ENCODE peak calls at places on chromosomes 13 and 19, in nine cellular contexts. B is pancreas; D is right lobe of liver; M is foreskin keratinocyte; Z is heart right ventricle; J is gastrocnemius medialis; A is CD8-positive, alpha-beta T cell; T is HepG2; F is right cardiac atrium. R is an unnamed sample. For H3K27me3, the result is how much of the 10 kb centered on the place peaks cover.

GRCh38 chr13:112733112-112733511 is 43.3 kb downstream of the ATP11A start:
- ATAC-seq in B (no peak), D (no peak), M (no peak), Z (no peak), J (no peak), A (no peak), T (no peak), F (no peak), R (no peak)

GRCh38 chr19:38727868-38728660 is 16.2 kb downstream of the CAPN12 start:
- ATAC-seq in B (no peak), D (peak), M (no peak), Z (peak), J (no peak), A (no peak), T (no peak), F (peak), R (no peak)

GRCh38 chr13:27954406-27954851 is 14.7 kb downstream of the CDX2 start:
- ATAC-seq in B (peak), D (peak), M (peak), Z (no peak), J (no peak), A (no peak), T (no peak), F (peak), R (peak)

GRCh38 chr19:13056052-13056660 is 46.5 kb downstream of the LYL1 start:
- ATAC-seq in B (no peak), D (no peak), M (peak), Z (peak), J (no peak), A (no peak), T (no peak), F (peak), R (no peak)

GRCh38 chr13:26942184-26942583 is 181.6 kb upstream of the GPR12 start:
- ATAC-seq in B (no peak), D (no peak), M (peak), Z (no peak), J (no peak), A (no peak), T (no peak), F (peak), R (no peak)

GRCh38 chr19:43532962-43533545 is at the start of gene ZNF575:
- ATAC-seq in B (peak), D (peak), M (peak), Z (peak), J (peak), A (peak), T (peak), F (peak), R (peak)

GRCh38 chr13:49791753-49792549 is 531 bp downstream of the KPNA3 start:
- ATAC-seq in B (peak), D (peak), M (peak), Z (peak), J (peak), A (peak), T (peak), F (peak), R (peak)

GRCh38 chr13:111866731-111867245 is 200.2 kb upstream of the SOX1 start:
- ATAC-seq in B (no peak), D (no peak), M (no peak), Z (no peak), J (no peak), A (no peak), T (no peak), F (no peak), R (no peak)

GRCh38 chr13:113905018-113905417 is 41.1 kb upstream of the GAS6 start:
- ATAC-seq in B (no peak), D (no peak), M (no peak), Z (no peak), J (no peak), A (no peak), T (no peak), F (no peak), R (no peak)

GRCh38 chr13:34035676-34036325 is 217.9 kb downstream of the RFC3 start:
- ATAC-seq in B (no peak), D (peak), M (peak), Z (no peak), J (no peak), A (no peak), T (peak), F (no peak), R (no peak)

GRCh38 chr13:29976535-29976934 is 126.1 kb upstream of the UBL3 start:
- ATAC-seq in B (no peak), D (no peak), M (no peak), Z (no peak), J (no peak), A (no peak), T (no peak), F (no peak), R (no peak)

GRCh38 chr13:89269737-89270136 is 1598.6 kb downstream of the SLITRK5 start:
- ATAC-seq in B (no peak), D (no peak), M (no peak), Z (no peak), J (no peak), A (no peak), T (no peak), F (no peak), R (no peak)

GRCh38 chr13:111175948-111176347 is 60.8 kb downstream of the ARHGEF7 start:
- ATAC-seq in B (no peak), D (no peak), M (no peak), Z (no peak), J (no peak), A (no peak), T (peak), F (no peak), R (no peak)

GRCh38 chr13:51007216-51007615 is 97.6 kb downstream of the RNASEH2B start:
- ATAC-seq in B (no peak), D (no peak), M (no peak), Z (no peak), J (no peak), A (no peak), T (no peak), F (no peak), R (no peak)

GRCh38 chr19:17216058-17216670 is 1.0 kb downstream of the USE1 start:
- ATAC-seq in B (no peak), D (no peak), M (no peak), Z (no peak), J (no peak), A (no peak), T (no peak), F (no peak), R (no peak)

GRCh38 chr13:106958690-106959089 is 390.8 kb upstream of the ARGLU1 start:
- ATAC-seq in B (peak), D (peak), M (no peak), Z (no peak), J (no peak), A (no peak), T (no peak), F (no peak), R (no peak)

GRCh38 chr13:66994498-66995365 is 235.4 kb downstream of the PCDH9 start:
- ATAC-seq in B (peak), D (peak), M (peak), Z (peak), J (no peak), A (no peak), T (peak), F (peak), R (peak)

GRCh38 chr13:21611385-21611784 is 7.4 kb upstream of the MICU2 start:
- ATAC-seq in B (no peak), D (no peak), M (no peak), Z (no peak), J (no peak), A (no peak), T (no peak), F (no peak), R (no peak)

GRCh38 chr13:65940720-65941119 is 1289.4 kb downstream of the PCDH9 start:
- ATAC-seq in B (no peak), D (no peak), M (no peak), Z (peak), J (no peak), A (no peak), T (no peak), F (peak), R (no peak)

GRCh38 chr13:19573072-19573716 is 11.9 kb upstream of the TPTE2 start:
- ATAC-seq in B (no peak), D (no peak), M (no peak), Z (no peak), J (no peak), A (no peak), T (no peak), F (no peak), R (no peak)

GRCh38 chr13:20492641-20493040 is 33.0 kb downstream of the CRYL1 start:
- ATAC-seq in B (peak), D (no peak), M (peak), Z (no peak), J (no peak), A (peak), T (peak), F (no peak), R (no peak)

GRCh38 chr19:55251296-55252081 is 7.3 kb downstream of the PPP6R1 start:
- ATAC-seq in B (no peak), D (no peak), M (peak), Z (no peak), J (no peak), A (peak), T (no peak), F (peak), R (no peak)

GRCh38 chr19:30742539-30742938 is 370.4 kb downstream of the ZNF536 start:
- ATAC-seq in B (no peak), D (no peak), M (no peak), Z (no peak), J (no peak), A (no peak), T (no peak), F (no peak), R (no peak)

GRCh38 chr13:26872444-26873173 is 112.0 kb upstream of the GPR12 start:
- ATAC-seq in B (no peak), D (peak), M (peak), Z (peak), J (no peak), A (no peak), T (peak), F (peak), R (no peak)

GRCh38 chr19:33345163-33345562 is 28.3 kb upstream of the CEBPG start:
- ATAC-seq in B (no peak), D (no peak), M (no peak), Z (no peak), J (no peak), A (no peak), T (no peak), F (no peak), R (no peak)

GRCh38 chr19:7579182-7579581 is 16.5 kb upstream of the CAMSAP3 start:
- ATAC-seq in B (no peak), D (no peak), M (no peak), Z (no peak), J (no peak), A (no peak), T (no peak), F (no peak), R (no peak)
- H3K27me3 ChIP-seq in B (under half), D (under half), M (under half), Z (under half), J (under half), A (under half), T (under half), F (under half), R (under half)

DNA sequence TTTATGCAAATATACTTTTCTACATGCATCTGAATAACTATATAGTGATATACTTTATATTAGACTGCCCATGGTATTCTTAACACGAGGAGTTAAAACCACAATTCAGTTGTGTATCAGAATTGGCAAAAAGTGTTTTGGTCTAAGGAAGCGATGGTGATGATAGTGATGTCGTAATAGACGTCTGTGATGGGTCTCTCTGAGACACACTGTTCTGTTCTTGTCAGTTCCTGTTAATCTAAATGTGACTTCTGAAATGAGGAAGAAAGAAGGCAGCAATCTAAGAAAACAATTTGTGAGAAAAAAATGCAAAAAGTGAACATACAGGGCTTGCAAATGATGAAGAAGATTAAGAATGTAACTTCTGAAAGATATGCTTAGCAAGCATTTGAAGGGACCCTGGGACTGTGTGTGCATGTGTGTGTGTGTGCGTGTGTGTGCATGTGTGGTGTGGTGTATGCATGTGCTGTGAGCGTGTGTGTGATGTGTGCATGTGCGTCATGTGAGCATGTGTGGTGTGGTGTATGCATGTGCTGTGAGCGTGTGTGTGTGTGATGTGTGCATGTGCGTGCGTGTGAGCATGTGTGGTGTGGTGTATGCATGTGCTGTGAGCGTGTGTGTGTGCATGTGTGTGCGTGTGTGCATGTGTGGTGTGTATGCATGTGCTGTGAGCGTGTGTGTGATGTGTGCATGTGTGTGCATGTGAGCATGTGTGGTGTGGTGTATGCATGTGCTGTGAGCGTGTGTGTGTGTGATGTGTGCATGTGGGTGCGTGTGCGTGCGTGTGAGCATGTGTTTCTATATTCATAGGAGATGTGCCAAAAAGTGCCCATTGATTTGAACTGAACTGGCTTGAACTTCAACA is 131.8 kb downstream of the IRS2 start:
- ATAC-seq in B (peak), D (peak), M (no peak), Z (peak), J (peak), A (no peak), T (no peak), F (peak), R (peak)
- H3K27ac ChIP-seq in B (no peak), D (no peak), M (no peak), Z (no peak), J (peak), A (no peak), T (no peak), F (no peak), R (peak)

DNA sequence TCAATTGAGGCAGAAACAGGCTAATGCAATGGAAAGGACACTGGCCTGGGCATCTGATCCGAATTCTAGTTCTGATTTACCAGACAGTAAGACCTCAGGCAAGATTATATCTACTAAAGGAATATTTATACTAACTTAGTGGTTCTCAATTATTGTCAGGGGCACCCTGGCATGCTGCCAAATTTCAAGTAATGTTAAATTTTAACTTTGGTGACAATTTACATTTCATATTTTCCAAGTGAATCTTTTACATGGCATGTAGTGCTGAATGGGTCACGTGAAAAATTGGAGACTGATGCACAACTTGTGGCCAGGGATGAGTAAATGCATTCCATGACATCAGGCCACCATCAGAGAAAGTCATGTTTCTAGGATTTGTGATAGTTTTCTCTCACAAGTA is 202.5 kb upstream of the SOX21 start:
- ATAC-seq in B (no peak), D (no peak), M (no peak), Z (no peak), J (no peak), A (no peak), T (no peak), F (no peak), R (no peak)
- H3K27me3 ChIP-seq in B (under half), D (under half), M (under half), Z (under half), J (under half), A (under half), T (under half), F (under half), R (under half)

DNA sequence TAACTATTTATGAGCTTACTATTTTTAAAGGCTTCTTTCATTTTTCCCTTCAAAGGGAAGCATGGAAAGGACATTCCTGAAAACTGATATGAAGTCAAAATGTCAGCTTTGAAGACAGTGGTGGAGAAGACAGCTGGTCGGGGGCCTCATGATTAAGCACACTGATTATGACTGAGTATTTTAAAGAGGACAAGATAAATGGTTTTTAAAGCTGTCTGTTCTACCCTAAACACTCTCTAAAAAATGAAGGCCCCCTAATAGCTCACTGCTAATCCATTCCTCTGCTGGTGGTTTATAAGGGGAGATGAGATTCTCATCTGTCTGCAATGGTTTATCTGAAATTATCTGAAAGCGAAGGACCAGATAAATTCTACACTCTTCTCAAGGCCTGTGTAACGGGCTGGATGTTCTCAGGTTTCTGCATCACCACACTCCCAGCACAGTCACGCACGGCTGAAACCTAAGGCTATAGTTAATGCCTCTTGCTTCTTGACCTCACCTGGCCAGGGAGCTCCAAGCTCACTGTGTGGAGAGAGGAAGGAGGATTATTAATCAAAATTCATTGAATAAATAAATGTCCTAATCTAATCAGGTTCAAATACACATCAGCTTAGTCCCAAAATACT is 86.9 kb upstream of the DOCK9 start:
- ATAC-seq in B (no peak), D (no peak), M (no peak), Z (no peak), J (no peak), A (no peak), T (no peak), F (no peak), R (no peak)
- H3K27ac ChIP-seq in B (no peak), D (no peak), M (no peak), Z (no peak), J (no peak), A (no peak), T (no peak), F (no peak), R (peak)

DNA sequence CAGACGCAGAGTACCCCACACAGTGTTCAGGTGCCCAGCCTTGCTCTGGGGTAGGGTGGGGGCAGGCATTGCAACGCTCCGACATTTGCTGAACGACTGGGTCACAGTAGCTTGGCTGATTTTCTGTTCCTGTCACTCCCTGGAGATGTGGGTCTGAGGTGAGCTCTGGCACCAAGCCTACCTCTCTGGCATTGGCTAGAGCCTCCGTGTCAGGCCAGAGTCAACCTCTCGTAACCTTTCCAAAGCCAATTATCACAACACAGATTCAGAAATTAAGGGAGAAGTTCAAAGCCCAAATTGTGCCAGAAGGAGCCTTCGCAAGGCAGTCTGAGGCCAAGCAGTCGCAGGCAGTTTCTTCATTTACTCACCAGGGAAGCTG is 117.2 kb downstream of the IRS2 start:
- ATAC-seq in B (no peak), D (peak), M (no peak), Z (peak), J (no peak), A (no peak), T (no peak), F (peak), R (no peak)
- H3K27me3 ChIP-seq in B (under half), D (under half), M (under half), Z (under half), J (under half), A (under half), T (under half), F (under half), R (under half)

DNA sequence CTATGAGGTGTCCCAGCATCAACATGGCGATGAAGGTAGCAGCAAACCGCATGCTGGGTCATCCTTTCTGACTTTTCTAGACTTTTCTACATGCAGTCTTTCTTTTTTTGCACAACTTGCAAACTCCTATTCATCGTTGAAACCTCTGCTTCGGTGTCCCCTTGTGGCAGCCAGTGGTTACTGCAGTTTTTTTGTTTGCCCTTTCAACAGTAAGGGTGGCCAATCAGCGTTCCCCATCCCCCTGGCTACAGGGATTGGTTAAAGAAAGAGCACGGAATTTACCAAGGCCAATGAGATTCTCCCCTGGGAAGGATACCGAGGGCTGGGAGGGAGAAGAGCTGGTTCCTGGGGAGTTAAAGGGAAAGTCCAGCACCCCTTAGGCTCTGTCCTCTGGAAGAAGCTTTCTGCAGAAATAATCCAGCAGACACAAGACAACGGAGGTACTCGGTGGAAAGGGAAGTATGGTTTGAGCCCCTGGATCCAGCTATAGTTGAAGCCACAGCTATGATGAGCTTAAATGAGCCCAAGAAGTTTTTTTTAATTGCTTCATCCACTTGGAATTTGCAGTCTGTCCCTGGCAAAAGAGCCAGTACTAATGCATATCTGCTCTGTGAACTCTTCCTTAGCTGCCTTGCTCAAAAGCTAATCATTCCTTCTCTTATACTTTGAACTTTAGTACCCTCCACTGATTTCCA is 5.6 kb upstream of the LSM4 start:
- ATAC-seq in B (peak), D (peak), M (peak), Z (peak), J (peak), A (peak), T (peak), F (peak), R (peak)
- H3K27ac ChIP-seq in B (peak), D (peak), M (no peak), Z (no peak), J (peak), A (no peak), T (peak), F (peak), R (peak)

GRCh38 chr13:79492918-79493594 is 12.1 kb downstream of the NDFIP2 start:
- ATAC-seq in B (no peak), D (no peak), M (no peak), Z (no peak), J (no peak), A (no peak), T (no peak), F (no peak), R (no peak)

GRCh38 chr13:79490846-79491245 is 9.9 kb downstream of the NDFIP2 start:
- ATAC-seq in B (peak), D (peak), M (no peak), Z (no peak), J (no peak), A (no peak), T (no peak), F (no peak), R (no peak)

GRCh38 chr13:79492313-79492798 is 11.4 kb downstream of the NDFIP2 start:
- ATAC-seq in B (peak), D (no peak), M (peak), Z (no peak), J (no peak), A (no peak), T (no peak), F (no peak), R (no peak)

GRCh38 chr13:79491715-79492114 is 10.8 kb downstream of the NDFIP2 start:
- ATAC-seq in B (peak), D (no peak), M (peak), Z (no peak), J (no peak), A (no peak), T (no peak), F (no peak), R (no peak)

GRCh38 chr13:79490326-79490725 is 9.4 kb downstream of the NDFIP2 start:
- ATAC-seq in B (no peak), D (no peak), M (no peak), Z (no peak), J (no peak), A (no peak), T (no peak), F (no peak), R (no peak)
- H3K27me3 ChIP-seq in B (under half), D (under half), M (under half), Z (under half), J (under half), A (under half), T (under half), F (under half), R (under half)